ENCODE peak calls at places on chromosomes 2 and 18, in four cellular contexts. P, V, Z and R are unnamed samples.

GRCh38 chr18:2274613-2275012 is 296.7 kb downstream of the METTL4 start:
- DNase-seq in V (no peak), P (no peak), Z (no peak), R (no peak)

GRCh38 chr18:13288509-13289138 is 70.1 kb downstream of the LDLRAD4 start:
- DNase-seq in P (no peak), Z (no peak), V (no peak), R (no peak)

GRCh38 chr2:106694960-106695470 is 191.0 kb downstream of the ST6GAL2 start:
- DNase-seq in Z (no peak), P (no peak), V (no peak), R (no peak)

GRCh38 chr2:15620340-15620739 is 28.7 kb downstream of the DDX1 start:
- DNase-seq in P (no peak), Z (no peak), V (no peak), R (no peak)

GRCh38 chr18:23227729-23228075 is 92.4 kb downstream of the CABLES1 start:
- DNase-seq in P (no peak), V (no peak), Z (no peak), R (no peak)

GRCh38 chr2:111122631-111123421 is 2.1 kb downstream of the BCL2L11 start:
- DNase-seq in P (peak), Z (peak), V (no peak), R (no peak)

GRCh38 chr2:224038830-224039079 is 331 bp downstream of the SERPINE2 start:
- DNase-seq in Z (no peak), P (no peak), V (no peak), R (no peak)

GRCh38 chr2:1366546-1367134 is 46.6 kb upstream of the TPO start:
- DNase-seq in Z (peak), P (no peak), V (no peak), R (no peak)

GRCh38 chr2:112577756-112578155 is 6.7 kb upstream of the CHCHD5 start:
- DNase-seq in P (no peak), V (no peak), Z (no peak), R (no peak)